ENCODE peak calls at places on chromosomes 3 and 15, in seven cellular contexts. One of them, this sample, is unnamed.

GRCh38 chr3:171994646-171995441 is 44.5 kb upstream of the FNDC3B start:
- DNase-seq in fibroblast of lung: peak
- DNase-seq in cardiac muscle cell: no peak
- DNase-seq in SJCRH30: peak
- DNase-seq in naive thymus-derived CD4-positive, alpha-beta T cell: no peak
- DNase-seq in A549: no peak
- DNase-seq in ovary: no peak
- DNase-seq in this sample: peak

GRCh38 chr15:31345606-31346366 is 19.2 kb downstream of the KLF13 start:
- DNase-seq in fibroblast of lung: no peak
- DNase-seq in cardiac muscle cell: no peak
- DNase-seq in SJCRH30: no peak
- DNase-seq in naive thymus-derived CD4-positive, alpha-beta T cell: no peak
- DNase-seq in A549: no peak
- DNase-seq in ovary: no peak
- DNase-seq in this sample: no peak

GRCh38 chr3:108088697-108089096 is 2.1 kb downstream of the CD47 start:
- DNase-seq in fibroblast of lung: peak
- DNase-seq in cardiac muscle cell: no peak
- DNase-seq in SJCRH30: no peak
- DNase-seq in naive thymus-derived CD4-positive, alpha-beta T cell: peak
- DNase-seq in A549: no peak
- DNase-seq in ovary: no peak
- DNase-seq in this sample: no peak

GRCh38 chr15:48447657-48448056 is 116.4 kb downstream of the DUT start:
- DNase-seq in fibroblast of lung: peak
- DNase-seq in cardiac muscle cell: no peak
- DNase-seq in SJCRH30: no peak
- DNase-seq in naive thymus-derived CD4-positive, alpha-beta T cell: no peak
- DNase-seq in A549: no peak
- DNase-seq in ovary: no peak
- DNase-seq in this sample: no peak

GRCh38 chr3:195140816-195141793 is 129.9 kb downstream of the XXYLT1 start:
- DNase-seq in fibroblast of lung: peak
- DNase-seq in cardiac muscle cell: no peak
- DNase-seq in SJCRH30: no peak
- DNase-seq in naive thymus-derived CD4-positive, alpha-beta T cell: no peak
- DNase-seq in A549: no peak
- DNase-seq in ovary: no peak
- DNase-seq in this sample: peak

GRCh38 chr15:56244811-56245576 is 1.3 kb upstream of the RFX7 start:
- DNase-seq in fibroblast of lung: no peak
- DNase-seq in cardiac muscle cell: no peak
- DNase-seq in SJCRH30: peak
- DNase-seq in naive thymus-derived CD4-positive, alpha-beta T cell: peak
- DNase-seq in A549: peak
- DNase-seq in ovary: peak
- DNase-seq in this sample: peak

GRCh38 chr3:50154840-50155490 is at the start of gene SEMA3F:
- DNase-seq in fibroblast of lung: peak
- DNase-seq in cardiac muscle cell: peak
- DNase-seq in SJCRH30: peak
- DNase-seq in naive thymus-derived CD4-positive, alpha-beta T cell: peak
- DNase-seq in A549: peak
- DNase-seq in ovary: peak
- DNase-seq in this sample: peak

GRCh38 chr3:192212979-192213378 is 514.4 kb downstream of the FGF12 start:
- DNase-seq in fibroblast of lung: no peak
- DNase-seq in cardiac muscle cell: no peak
- DNase-seq in SJCRH30: no peak
- DNase-seq in naive thymus-derived CD4-positive, alpha-beta T cell: no peak
- DNase-seq in A549: no peak
- DNase-seq in ovary: no peak
- DNase-seq in this sample: no peak

GRCh38 chr15:43943511-43943910 is 116.7 kb downstream of the WDR76 start:
- DNase-seq in fibroblast of lung: peak
- DNase-seq in cardiac muscle cell: no peak
- DNase-seq in SJCRH30: no peak
- DNase-seq in naive thymus-derived CD4-positive, alpha-beta T cell: no peak
- DNase-seq in A549: no peak
- DNase-seq in ovary: no peak
- DNase-seq in this sample: peak

DNA sequence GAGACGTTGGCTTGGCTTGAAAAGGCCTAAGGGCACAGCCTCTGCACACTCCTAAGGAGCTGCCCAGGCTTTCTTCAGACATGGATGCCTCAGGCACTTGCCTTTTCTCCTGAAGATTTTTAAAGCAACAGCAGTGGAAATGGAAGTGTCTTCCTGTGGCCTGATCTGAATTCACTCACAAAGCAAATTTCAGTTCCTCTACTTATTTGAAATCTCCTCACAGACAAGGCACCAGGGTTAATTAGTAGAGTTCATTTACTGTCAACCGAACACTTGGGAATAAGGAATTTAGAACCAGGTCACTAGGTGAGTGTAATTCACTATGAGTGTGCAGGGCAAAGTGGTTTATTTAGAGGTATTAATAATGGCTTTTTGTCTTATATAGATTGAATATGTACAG is 27.2 kb upstream of the DAZL start:
- DNase-seq in fibroblast of lung: no peak
- DNase-seq in cardiac muscle cell: no peak
- DNase-seq in SJCRH30: no peak
- DNase-seq in naive thymus-derived CD4-positive, alpha-beta T cell: no peak
- DNase-seq in A549: no peak
- DNase-seq in ovary: no peak
- DNase-seq in this sample: no peak
- H3K4me3 ChIP-seq in fibroblast of lung: no peak
- H3K4me3 ChIP-seq in cardiac muscle cell: no peak
- H3K4me3 ChIP-seq in SJCRH30: no peak
- H3K4me3 ChIP-seq in naive thymus-derived CD4-positive, alpha-beta T cell: no peak
- H3K4me3 ChIP-seq in A549: no peak
- H3K4me3 ChIP-seq in ovary: no peak
- H3K4me3 ChIP-seq in this sample: no peak

DNA sequence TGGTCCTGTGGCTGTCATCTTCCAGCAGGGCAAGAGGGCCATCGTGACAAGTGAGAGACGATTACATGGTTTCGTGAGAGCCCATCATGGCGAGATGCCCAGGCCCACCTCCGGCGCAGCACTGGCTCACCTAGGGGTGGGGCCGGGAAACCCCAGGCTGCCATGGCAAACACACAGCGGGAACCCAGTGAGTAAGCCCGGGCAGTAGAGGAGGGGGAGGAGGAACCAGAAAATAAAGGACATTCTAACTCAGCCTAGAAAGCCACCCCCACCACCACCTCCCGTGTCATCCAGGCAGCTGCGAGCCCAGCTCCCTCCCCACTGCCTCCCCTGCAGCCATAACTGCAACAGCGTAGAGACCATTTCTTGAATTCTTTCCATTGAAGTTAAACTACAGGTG is 52.3 kb downstream of the PCSK6 start:
- DNase-seq in fibroblast of lung: no peak
- DNase-seq in cardiac muscle cell: no peak
- DNase-seq in SJCRH30: no peak
- DNase-seq in naive thymus-derived CD4-positive, alpha-beta T cell: no peak
- DNase-seq in A549: peak
- DNase-seq in ovary: no peak
- DNase-seq in this sample: no peak
- H3K27ac ChIP-seq in fibroblast of lung: no peak
- H3K27ac ChIP-seq in cardiac muscle cell: no peak
- H3K27ac ChIP-seq in SJCRH30: no peak
- H3K27ac ChIP-seq in naive thymus-derived CD4-positive, alpha-beta T cell: no peak
- H3K27ac ChIP-seq in A549: peak
- H3K27ac ChIP-seq in ovary: no peak
- H3K27ac ChIP-seq in this sample: no peak

DNA sequence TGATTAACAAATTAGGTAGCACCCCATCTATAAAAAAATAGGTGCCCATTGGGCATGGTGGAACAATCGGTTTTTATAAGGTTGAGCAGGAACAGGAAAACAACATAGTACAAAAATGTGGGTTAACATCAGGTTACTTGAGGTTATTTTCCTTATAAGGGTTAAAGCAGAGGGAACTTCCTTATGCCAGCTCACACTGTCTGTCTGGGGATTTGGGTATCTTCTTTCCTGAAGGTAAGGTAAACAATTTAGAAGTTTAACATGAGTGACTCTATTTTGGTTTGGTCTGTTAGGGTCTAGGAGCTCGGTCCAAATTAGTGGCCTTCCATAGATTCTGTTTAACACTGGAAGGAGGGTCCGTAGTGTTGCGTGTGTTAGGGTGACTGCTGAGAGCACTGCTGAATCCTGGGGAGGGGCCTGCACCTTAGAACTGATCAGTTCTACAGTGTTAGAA is 14.7 kb downstream of the CHD2 start:
- DNase-seq in fibroblast of lung: no peak
- DNase-seq in cardiac muscle cell: no peak
- DNase-seq in SJCRH30: no peak
- DNase-seq in naive thymus-derived CD4-positive, alpha-beta T cell: peak
- DNase-seq in A549: no peak
- DNase-seq in ovary: no peak
- DNase-seq in this sample: no peak
- H3K4me3 ChIP-seq in fibroblast of lung: no peak
- H3K4me3 ChIP-seq in cardiac muscle cell: no peak
- H3K4me3 ChIP-seq in SJCRH30: no peak
- H3K4me3 ChIP-seq in naive thymus-derived CD4-positive, alpha-beta T cell: peak
- H3K4me3 ChIP-seq in A549: no peak
- H3K4me3 ChIP-seq in ovary: no peak
- H3K4me3 ChIP-seq in this sample: no peak

GRCh38 chr15:94070341-94071275 is 160.8 kb upstream of the MCTP2 start:
- DNase-seq in fibroblast of lung: peak
- DNase-seq in cardiac muscle cell: no peak
- DNase-seq in SJCRH30: peak
- DNase-seq in naive thymus-derived CD4-positive, alpha-beta T cell: no peak
- DNase-seq in A549: peak
- DNase-seq in ovary: peak
- DNase-seq in this sample: peak
- H3K27ac ChIP-seq in fibroblast of lung: no peak
- H3K27ac ChIP-seq in cardiac muscle cell: no peak
- H3K27ac ChIP-seq in SJCRH30: peak
- H3K27ac ChIP-seq in naive thymus-derived CD4-positive, alpha-beta T cell: no peak
- H3K27ac ChIP-seq in A549: peak
- H3K27ac ChIP-seq in ovary: no peak
- H3K27ac ChIP-seq in this sample: no peak

This sample was measured in brain microvascular endothelial cell.